ENCODE peak calls at places on chromosome 2, in ten cellular contexts. T is stimulated activated CD8-positive, alpha-beta memory T cell treated with anti-CD3 and anti-CD28 coated beads, Interleukin-4, amount 100 ng/mL, for 1 hour; G is HTR-8/SVneo; B is NCI-H1930; H is amniotic epithelial cell; E is 8988T; C is stimulated activated CD4-positive, alpha-beta T cell treated with anti-CD3 and anti-CD28 coated beads, TNF-alpha, amount 100 ng/mL, for 1 hour; X is foreskin fibroblast; Q is thoracic aorta; R is left lobe of liver. L is an unnamed sample.

GRCh38 chr2:64204006-64204632 is 59.9 kb upstream of the PELI1 start:
- DNase-seq in B (no peak), T (no peak), C (no peak), G (no peak), Q (no peak), E (no peak), R (no peak), X (no peak), H (peak; percentile 70), L (no peak)

GRCh38 chr2:19205983-19206533 is 152.4 kb downstream of the OSR1 start:
- DNase-seq in Q (no peak), B (no peak), X (no peak), G (no peak), E (no peak), H (no peak), R (no peak), C (no peak), T (no peak), L (no peak)

GRCh38 chr2:234983011-234983726 is 31.4 kb downstream of the SH3BP4 start:
- DNase-seq in T (no peak), B (no peak), G (no peak), E (no peak), C (no peak), X (no peak), R (no peak), H (no peak), Q (no peak), L (no peak)

GRCh38 chr2:140257692-140258300 is 1477.6 kb upstream of the NXPH2 start:
- DNase-seq in B (no peak), X (no peak), E (no peak), Q (no peak), G (no peak), R (no peak), H (peak; percentile 21), C (no peak), T (no peak), L (no peak)

GRCh38 chr2:162126145-162126926 is 25.7 kb downstream of the GCG start:
- DNase-seq in C (no peak), E (no peak), R (no peak), X (no peak), H (peak; percentile 78), B (no peak), T (no peak), G (no peak), Q (no peak), L (no peak)

GRCh38 chr2:7272180-7272579 is 355.0 kb downstream of the RNF144A start:
- DNase-seq in G (no peak), B (no peak), T (no peak), Q (no peak), E (no peak), H (peak; percentile 33), C (no peak), X (no peak), R (no peak), L (no peak)

GRCh38 chr2:240822280-240822847 is 2.3 kb upstream of the KIF1A start:
- DNase-seq in C (no peak), Q (no peak), B (peak; percentile 14), E (no peak), H (no peak), T (no peak), X (no peak), G (no peak), R (no peak), L (no peak)

GRCh38 chr2:157741819-157742484 is 113.3 kb upstream of the ACVR1C start:
- DNase-seq in T (no peak), B (no peak), E (no peak), Q (no peak), G (no peak), H (no peak), X (no peak), C (no peak), R (peak; percentile 80), L (no peak)

GRCh38 chr2:140597836-140598235 is 1533.0 kb downstream of the LRP1B start:
- DNase-seq in C (no peak), H (no peak), G (no peak), R (no peak), Q (no peak), E (no peak), X (no peak), B (no peak), T (no peak), L (no peak)

GRCh38 chr2:54120950-54121349 is 5.5 kb downstream of the ACYP2 start:
- DNase-seq in X (no peak), E (no peak), G (no peak), R (no peak), Q (no peak), C (no peak), H (no peak), B (no peak), T (no peak), L (no peak)

GRCh38 chr2:144479659-144480058 is 40.3 kb downstream of the ZEB2 start:
- DNase-seq in B (no peak), C (no peak), E (no peak), T (no peak), R (no peak), Q (no peak), H (no peak), G (no peak), X (no peak), L (no peak)

L was measured in central memory CD8-positive, alpha-beta T cell.